ENCODE peak calls at places on chromosomes 2 and 18, in seven cellular contexts. J is neural crest cell, W is foreskin fibroblast, I is upper lobe of right lung, L is cardiac muscle cell, U is ovary, D is lower lobe of right lung. R is an unnamed sample.
A peak's percentile ranks its signal among the peaks of the same experiment; 100 is the strongest.

GRCh38 chr2:101152195-101153076 is 1.3 kb upstream of the TBC1D8 start:
- DNase-seq in L (peak; percentile 70), J (no peak), W (peak; percentile 77), U (peak; percentile 33), I (peak; percentile 70), D (no peak), R (no peak)

GRCh38 chr2:48112911-48113687 is 206.8 kb upstream of the FBXO11 start:
- DNase-seq in L (peak; percentile 96), U (no peak), W (no peak), D (no peak), I (no peak), J (no peak), R (no peak)

GRCh38 chr2:62708751-62709150 is 3.2 kb downstream of the EHBP1 start:
- DNase-seq in D (no peak), J (no peak), L (no peak), W (no peak), I (no peak), U (no peak), R (no peak)

GRCh38 chr2:106886916-106887758 is 1.2 kb upstream of the ST6GAL2 start:
- DNase-seq in L (peak; percentile 28), J (peak; percentile 31), W (no peak), D (peak; percentile 57), I (peak; percentile 79), U (no peak), R (no peak)

GRCh38 chr2:160583823-160584537 is 90.4 kb upstream of the RBMS1 start:
- DNase-seq in W (no peak), U (no peak), J (no peak), D (no peak), I (no peak), L (no peak), R (no peak)

GRCh38 chr2:3728104-3729054 is 25.0 kb downstream of the DCDC2C start:
- DNase-seq in J (no peak), U (peak; percentile 17), I (no peak), W (peak; percentile 26), D (no peak), L (peak; percentile 67), R (no peak)

GRCh38 chr2:74099835-74100234 is 47.9 kb downstream of the BOLA3 start:
- DNase-seq in J (no peak), D (peak; percentile 75), W (no peak), I (peak; percentile 86), L (no peak), U (no peak), R (no peak)

GRCh38 chr18:71237636-71238035 is 948.8 kb downstream of the SOCS6 start:
- DNase-seq in D (no peak), W (no peak), J (no peak), L (no peak), U (no peak), I (no peak), R (no peak)

GRCh38 chr2:164747140-164747539 is 94.5 kb downstream of the COBLL1 start:
- DNase-seq in I (no peak), W (no peak), J (no peak), U (no peak), L (no peak), D (no peak), R (no peak)

GRCh38 chr2:195672674-195673073 is 15.6 kb downstream of the SLC39A10 start:
- DNase-seq in L (no peak), J (no peak), W (no peak), I (no peak), U (no peak), D (no peak), R (no peak)

GRCh38 chr18:46770708-46771107 is 13.9 kb upstream of the ST8SIA5 start:
- DNase-seq in W (no peak), J (no peak), I (no peak), L (no peak), D (no peak), U (no peak), R (no peak)

GRCh38 chr2:20381457-20381856 is 30.8 kb upstream of the PUM2 start:
- DNase-seq in L (peak; percentile 70), I (no peak), D (no peak), W (peak; percentile 38), U (peak; percentile 41), J (no peak), R (no peak)

GRCh38 chr18:61530681-61531080 is 197.5 kb downstream of the CDH20 start:
- DNase-seq in I (no peak), D (no peak), J (no peak), L (no peak), W (no peak), U (no peak), R (no peak)

GRCh38 chr2:45300026-45300750 is 290.9 kb upstream of the SIX2 start:
- DNase-seq in D (no peak), J (no peak), L (no peak), I (no peak), U (no peak), W (no peak), R (no peak)

GRCh38 chr2:213152065-213152794 is 818 bp upstream of the IKZF2 start:
- DNase-seq in L (peak; percentile 86), I (peak; percentile 89), J (peak; percentile 51), D (peak; percentile 75), U (peak; percentile 59), W (peak; percentile 65), R (no peak)
- TF ChIP-seq CTCF in L (peak; percentile 46), I (peak; percentile 26), J (peak; percentile 43), D (peak; percentile 30), U (no peak), W (peak; percentile 46), R (no peak)

DNA sequence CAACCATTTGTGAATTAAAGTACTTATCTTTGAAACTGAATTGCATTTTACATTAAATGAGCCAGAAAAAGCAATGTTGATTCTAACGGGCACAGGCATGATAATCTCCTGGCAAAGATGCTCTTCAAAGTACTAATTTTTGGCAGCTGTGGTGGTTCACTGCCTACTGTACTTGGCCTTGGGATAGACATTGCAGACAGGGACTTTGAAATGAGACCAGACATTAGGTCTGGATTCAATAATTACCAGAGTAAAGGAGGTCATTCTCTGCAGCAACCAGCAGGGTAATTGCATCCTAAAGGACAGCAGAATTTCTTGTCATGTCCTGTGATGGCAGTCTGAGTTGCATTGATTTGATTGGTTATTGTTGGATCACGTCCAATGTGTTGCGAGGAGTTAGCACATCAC is 986.5 kb downstream of the TDRD15 start:
- DNase-seq in D (no peak), J (no peak), L (no peak), I (no peak), U (no peak), W (no peak), R (no peak)
- TF ChIP-seq CTCF in D (no peak), J (peak; percentile 16), L (no peak), I (no peak), U (no peak), W (no peak), R (no peak)

GRCh38 chr18:69002233-69002632 is 204.4 kb downstream of the CCDC102B start:
- DNase-seq in D (no peak), U (no peak), J (no peak), W (no peak), L (no peak), I (no peak), R (no peak)
- TF ChIP-seq CTCF in D (no peak), U (no peak), J (peak; percentile 52), W (no peak), L (no peak), I (peak; percentile 8), R (peak; percentile 7)

GRCh38 chr18:44988821-44989587 is 308.3 kb downstream of the SETBP1 start:
- DNase-seq in I (no peak), W (no peak), L (peak; percentile 13), J (no peak), D (no peak), U (no peak), R (no peak)
- TF ChIP-seq CTCF in I (no peak), W (no peak), L (no peak), J (no peak), D (no peak), U (no peak), R (no peak)

DNA sequence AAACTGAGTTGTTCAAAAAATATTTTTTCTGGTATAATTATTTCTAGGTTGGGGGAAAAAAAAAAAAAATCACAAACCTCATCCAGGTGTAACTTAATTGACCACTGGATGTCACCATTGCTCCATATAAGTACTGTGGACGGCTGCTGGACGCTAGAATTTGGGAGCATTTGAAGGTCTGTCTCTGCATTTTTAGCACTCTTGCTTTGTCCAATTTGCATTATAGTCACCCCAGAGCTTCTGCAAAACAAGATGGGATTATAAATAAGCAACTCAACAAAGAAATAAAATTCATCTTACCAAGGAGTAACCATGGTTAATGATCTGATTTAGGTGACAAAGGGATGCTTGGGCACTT is 83.7 kb downstream of the HRH4 start:
- DNase-seq in U (no peak), D (no peak), J (no peak), W (no peak), I (no peak), L (peak; percentile 44), R (no peak)
- TF ChIP-seq CTCF in U (no peak), D (peak; percentile 23), J (peak; percentile 80), W (peak; percentile 16), I (peak; percentile 30), L (peak; percentile 30), R (no peak)

DNA sequence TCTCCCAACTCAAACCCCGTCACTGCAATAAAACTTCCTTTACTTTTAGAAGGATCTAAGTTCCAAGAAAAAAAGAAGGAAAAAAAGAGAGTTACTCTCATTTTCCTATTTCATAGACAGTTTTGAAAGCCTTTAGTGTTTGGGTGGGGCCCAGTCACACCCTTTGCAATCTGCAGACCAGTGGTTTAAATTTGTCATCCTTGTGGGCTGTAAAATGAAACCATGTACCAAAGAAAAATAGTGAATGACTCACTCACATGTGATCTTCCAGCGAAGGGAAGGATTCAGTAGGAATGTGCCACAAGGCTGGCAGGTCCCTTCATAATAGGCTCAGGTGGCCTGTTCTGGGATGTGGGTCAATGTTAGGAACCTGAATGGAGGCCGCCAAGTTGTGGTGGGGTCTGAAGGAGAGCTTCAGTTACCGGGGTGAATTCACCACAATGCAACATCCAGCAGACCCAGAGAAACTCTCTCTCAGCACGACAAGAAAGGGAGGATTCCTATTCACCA is 28.3 kb downstream of the ANXA4 start:
- DNase-seq in J (no peak), D (no peak), L (peak; percentile 68), I (no peak), U (no peak), W (peak; percentile 81), R (peak; percentile 57)
- TF ChIP-seq CTCF in J (no peak), D (no peak), L (no peak), I (no peak), U (no peak), W (no peak), R (no peak)

DNA sequence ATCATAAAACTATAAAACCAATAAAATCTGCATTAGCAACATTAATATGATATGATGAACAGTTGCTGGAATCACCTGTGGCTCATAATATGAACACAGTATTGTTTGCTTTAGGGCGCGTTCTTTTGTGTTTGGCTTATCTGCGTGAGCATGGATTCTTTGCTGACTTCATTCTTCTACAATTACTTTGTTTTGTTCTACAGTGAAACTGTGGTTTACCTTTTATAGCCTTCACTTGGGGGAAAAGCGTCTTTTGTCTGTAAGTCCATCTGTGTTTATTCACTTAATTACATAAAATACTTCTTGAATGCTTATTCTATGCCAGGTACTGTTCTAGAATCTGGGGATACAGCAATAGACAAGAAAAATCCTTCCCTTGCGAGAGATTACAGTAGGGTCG is 74.0 kb upstream of the SEC11C start:
- DNase-seq in J (no peak), I (no peak), D (no peak), L (no peak), U (no peak), W (no peak), R (no peak)
- TF ChIP-seq CTCF in J (no peak), I (no peak), D (no peak), L (no peak), U (no peak), W (no peak), R (no peak)

R was measured in CD14-positive monocyte.